ENCODE peak calls at places on chromosomes 6 and 20, in nine cellular contexts. R is neural progenitor cell; Q is lung; A is endothelial cell of umbilical vein; O is hypothalamus; T is CD8-positive, alpha-beta T cell; H is hepatocyte; F is activated naive CD4-positive, alpha-beta T cell; B is HTR-8/SVneo. X is an unnamed sample.

GRCh38 chr6:55643868-55644267 is 64.9 kb upstream of the HMGCLL1 start:
- DNase-seq in R (no peak), Q (no peak), A (no peak), O (no peak), T (no peak), H (no peak), F (no peak), B (no peak), X (no peak)

GRCh38 chr6:166420351-166420750 is 37.6 kb upstream of the MPC1 start:
- DNase-seq in R (no peak), Q (no peak), A (peak), O (no peak), T (no peak), H (peak), F (no peak), B (peak), X (no peak)

GRCh38 chr6:128672023-128672422 is 151.6 kb upstream of the PTPRK start:
- DNase-seq in R (no peak), Q (no peak), A (no peak), O (no peak), T (no peak), H (no peak), F (no peak), B (no peak), X (no peak)

GRCh38 chr6:70172252-70172651 is 130.6 kb downstream of the COL9A1 start:
- DNase-seq in R (no peak), Q (no peak), A (no peak), O (no peak), T (no peak), H (no peak), F (no peak), B (no peak), X (no peak)

GRCh38 chr6:63910863-63911665 is 275.5 kb downstream of the PHF3 start:
- DNase-seq in R (no peak), Q (no peak), A (no peak), O (no peak), T (no peak), H (no peak), F (no peak), B (no peak), X (no peak)

GRCh38 chr6:165920896-165921671 is 246.6 kb downstream of the TBXT start:
- DNase-seq in R (no peak), Q (no peak), A (no peak), O (no peak), T (no peak), H (no peak), F (no peak), B (no peak), X (no peak)

GRCh38 chr20:45445805-45446562 is 23.6 kb upstream of the WFDC2 start:
- DNase-seq in R (peak), Q (no peak), A (no peak), O (no peak), T (no peak), H (no peak), F (no peak), B (peak), X (peak)

GRCh38 chr6:157107571-157107914 is 215.8 kb downstream of the TMEM242 start:
- DNase-seq in R (no peak), Q (no peak), A (no peak), O (no peak), T (no peak), H (no peak), F (no peak), B (no peak), X (no peak)

GRCh38 chr6:33147807-33148666 is 44.2 kb downstream of the COL11A2 start:
- DNase-seq in R (peak), Q (no peak), A (peak), O (no peak), T (no peak), H (peak), F (no peak), B (peak), X (no peak)

GRCh38 chr20:64021124-64021975 is 14.6 kb upstream of the C20orf204 start:
- DNase-seq in R (no peak), Q (no peak), A (no peak), O (no peak), T (no peak), H (no peak), F (no peak), B (no peak), X (no peak)

GRCh38 chr6:149900620-149901443 is 2.9 kb upstream of the RAET1E start:
- DNase-seq in R (no peak), Q (no peak), A (no peak), O (no peak), T (no peak), H (no peak), F (no peak), B (no peak), X (no peak)